ENCODE peak calls at places on chromosomes 11 and 22, in nine cellular contexts. Z is epithelial cell of esophagus; E is tibial nerve; W is K562; R is sigmoid colon; D is CD4-positive, alpha-beta T cell; P is esophagus squamous epithelium; V is neural progenitor cell; Q is left ventricle myocardium inferior. L is an unnamed sample.

GRCh38 chr11:26204110-26204509 is 127.8 kb upstream of the ANO3 start:
- DNase-seq in Z (no peak), E (no peak), W (no peak), R (no peak), D (no peak), P (no peak), V (no peak), Q (no peak), L (no peak)

GRCh38 chr22:31917227-31917921 is 27.0 kb upstream of the YWHAH start:
- DNase-seq in Z (no peak), E (no peak), W (no peak), R (no peak), D (no peak), P (no peak), V (no peak), Q (no peak), L (no peak)

GRCh38 chr11:79082280-79082679 is 358.6 kb downstream of the TENM4 start:
- DNase-seq in Z (no peak), E (no peak), W (no peak), R (no peak), D (no peak), P (no peak), V (no peak), Q (no peak), L (no peak)

GRCh38 chr11:3081386-3081751 is 24.1 kb upstream of the CARS1 start:
- DNase-seq in Z (no peak), E (no peak), W (no peak), R (no peak), D (no peak), P (no peak), V (no peak), Q (no peak), L (no peak)

GRCh38 chr11:64285885-64286800 is 495 bp downstream of the GPR137 start:
- DNase-seq in Z (no peak), E (no peak), W (no peak), R (no peak), D (no peak), P (no peak), V (peak), Q (no peak), L (no peak)

GRCh38 chr11:118636569-118637290 is 29.3 kb downstream of the PHLDB1 start:
- DNase-seq in Z (no peak), E (no peak), W (no peak), R (no peak), D (no peak), P (no peak), V (no peak), Q (no peak), L (no peak)

GRCh38 chr11:93209476-93209875 is 11.7 kb upstream of the SLC36A4 start:
- DNase-seq in Z (no peak), E (no peak), W (no peak), R (no peak), D (no peak), P (no peak), V (no peak), Q (no peak), L (no peak)

GRCh38 chr22:33521879-33522665 is 398.2 kb downstream of the LARGE1 start:
- DNase-seq in Z (no peak), E (no peak), W (no peak), R (no peak), D (no peak), P (no peak), V (no peak), Q (no peak), L (no peak)

GRCh38 chr11:126256216-126256615 is 12.5 kb downstream of the SRPRA start:
- DNase-seq in Z (no peak), E (no peak), W (peak), R (no peak), D (no peak), P (no peak), V (no peak), Q (no peak), L (no peak)

GRCh38 chr11:36265793-36266628 is 23.2 kb downstream of the COMMD9 start:
- DNase-seq in Z (peak), E (no peak), W (peak), R (peak), D (peak), P (no peak), V (peak), Q (peak), L (no peak)

GRCh38 chr22:49968831-49969661 is 8.5 kb downstream of the PIM3 start:
- DNase-seq in Z (no peak), E (no peak), W (no peak), R (peak), D (no peak), P (no peak), V (peak), Q (peak), L (peak)

GRCh38 chr22:27986459-27986858 is 67.4 kb upstream of the PITPNB start:
- DNase-seq in Z (no peak), E (no peak), W (no peak), R (peak), D (no peak), P (no peak), V (no peak), Q (no peak), L (no peak)

GRCh38 chr11:20050551-20051333 is 109.5 kb downstream of the DBX1 start:
- DNase-seq in Z (peak), E (no peak), W (no peak), R (no peak), D (no peak), P (no peak), V (peak), Q (no peak), L (no peak)

GRCh38 chr11:36210529-36210928 is 78.7 kb downstream of the COMMD9 start:
- DNase-seq in Z (peak), E (no peak), W (no peak), R (no peak), D (no peak), P (no peak), V (no peak), Q (no peak), L (no peak)

GRCh38 chr11:75644370-75644769 is 24.5 kb downstream of the MAP6 start:
- DNase-seq in Z (no peak), E (no peak), W (no peak), R (no peak), D (no peak), P (no peak), V (no peak), Q (no peak), L (no peak)

GRCh38 chr11:2792376-2793250 is 92.8 kb upstream of the KCNQ1OT1 start:
- DNase-seq in Z (peak), E (peak), W (no peak), R (peak), D (no peak), P (no peak), V (no peak), Q (peak), L (no peak)

GRCh38 chr11:12229450-12230229 is 119.2 kb downstream of the MICAL2 start:
- DNase-seq in Z (no peak), E (no peak), W (no peak), R (no peak), D (no peak), P (no peak), V (no peak), Q (no peak), L (no peak)

GRCh38 chr11:12053606-12054361 is 45.4 kb upstream of the DKK3 start:
- DNase-seq in Z (no peak), E (no peak), W (no peak), R (peak), D (no peak), P (no peak), V (no peak), Q (no peak), L (no peak)

GRCh38 chr11:38461751-38462150 is 1863.7 kb upstream of the RAG2 start:
- DNase-seq in Z (no peak), E (no peak), W (no peak), R (no peak), D (no peak), P (no peak), V (no peak), Q (peak), L (no peak)

GRCh38 chr11:10934293-10934850 is 76.5 kb upstream of the ZBED5 start:
- DNase-seq in Z (peak), E (no peak), W (peak), R (no peak), D (no peak), P (no peak), V (no peak), Q (no peak), L (no peak)

GRCh38 chr11:32511926-32512325 is 71.7 kb upstream of the EIF3M start:
- DNase-seq in Z (peak), E (no peak), W (no peak), R (no peak), D (no peak), P (no peak), V (no peak), Q (no peak), L (no peak)

GRCh38 chr22:26610983-26611382 is 6.8 kb downstream of the CRYBB1 start:
- DNase-seq in Z (no peak), E (no peak), W (no peak), R (no peak), D (no peak), P (no peak), V (no peak), Q (no peak), L (no peak)

GRCh38 chr11:45402049-45402630 is 116.0 kb upstream of the SYT13 start:
- DNase-seq in Z (no peak), E (no peak), W (no peak), R (no peak), D (no peak), P (no peak), V (no peak), Q (no peak), L (no peak)

GRCh38 chr11:131668867-131669780 is 298.7 kb downstream of the NTM start:
- DNase-seq in Z (peak), E (no peak), W (peak), R (peak), D (no peak), P (no peak), V (peak), Q (no peak), L (no peak)

GRCh38 chr22:34129691-34130486 is 209.6 kb upstream of the LARGE1 start:
- DNase-seq in Z (no peak), E (no peak), W (no peak), R (no peak), D (no peak), P (no peak), V (no peak), Q (no peak), L (no peak)

GRCh38 chr11:108069947-108070346 is 51.4 kb upstream of the ACAT1 start:
- DNase-seq in Z (no peak), E (no peak), W (no peak), R (no peak), D (no peak), P (no peak), V (no peak), Q (no peak), L (no peak)

GRCh38 chr11:931385-931784 is 5.7 kb downstream of the AP2A2 start:
- DNase-seq in Z (no peak), E (no peak), W (no peak), R (no peak), D (no peak), P (no peak), V (no peak), Q (no peak), L (no peak)

GRCh38 chr11:113556036-113556435 is 80.8 kb upstream of the DRD2 start:
- DNase-seq in Z (no peak), E (no peak), W (no peak), R (no peak), D (no peak), P (no peak), V (no peak), Q (no peak), L (no peak)

GRCh38 chr22:39437836-39438704 is 18.7 kb upstream of the MGAT3 start:
- DNase-seq in Z (no peak), E (no peak), W (no peak), R (no peak), D (no peak), P (no peak), V (no peak), Q (no peak), L (no peak)

GRCh38 chr22:37225481-37225880 is 13.2 kb upstream of the SSTR3 start:
- DNase-seq in Z (no peak), E (no peak), W (no peak), R (no peak), D (no peak), P (no peak), V (no peak), Q (no peak), L (no peak)
- TF ChIP-seq CTCF in Z (peak), E (no peak), W (peak), R (no peak), D (no peak), P (no peak), V (no peak), Q (no peak), L (no peak)

GRCh38 chr11:58905141-58905715 is 34.1 kb upstream of the GLYATL1 start:
- DNase-seq in Z (peak), E (no peak), W (no peak), R (no peak), D (no peak), P (no peak), V (peak), Q (peak), L (no peak)
- TF ChIP-seq CTCF in Z (peak), E (no peak), W (no peak), R (no peak), D (no peak), P (no peak), V (no peak), Q (no peak), L (no peak)

GRCh38 chr11:66612458-66612857 is 4.0 kb upstream of the RBM14 start:
- DNase-seq in Z (no peak), E (no peak), W (no peak), R (no peak), D (no peak), P (no peak), V (no peak), Q (no peak), L (no peak)

GRCh38 chr11:66619080-66619554 is 2.7 kb downstream of the RBM14 start:
- DNase-seq in Z (peak), E (no peak), W (no peak), R (no peak), D (no peak), P (no peak), V (no peak), Q (no peak), L (no peak)

GRCh38 chr11:66617148-66617814 is 851 bp downstream of the RBM14 start:
- DNase-seq in Z (peak), E (peak), W (no peak), R (peak), D (no peak), P (no peak), V (no peak), Q (peak), L (peak)

GRCh38 chr11:66614073-66614472 is 2.4 kb upstream of the RBM14 start:
- DNase-seq in Z (no peak), E (no peak), W (no peak), R (no peak), D (no peak), P (no peak), V (no peak), Q (no peak), L (no peak)

GRCh38 chr11:66616379-66617147 is at the start of gene RBM14:
- DNase-seq in Z (peak), E (peak), W (peak), R (peak), D (peak), P (peak), V (peak), Q (peak), L (peak)
- TF ChIP-seq CTCF in Z (no peak), E (no peak), W (no peak), R (no peak), D (no peak), P (no peak), V (no peak), Q (no peak), L (no peak)

DNA sequence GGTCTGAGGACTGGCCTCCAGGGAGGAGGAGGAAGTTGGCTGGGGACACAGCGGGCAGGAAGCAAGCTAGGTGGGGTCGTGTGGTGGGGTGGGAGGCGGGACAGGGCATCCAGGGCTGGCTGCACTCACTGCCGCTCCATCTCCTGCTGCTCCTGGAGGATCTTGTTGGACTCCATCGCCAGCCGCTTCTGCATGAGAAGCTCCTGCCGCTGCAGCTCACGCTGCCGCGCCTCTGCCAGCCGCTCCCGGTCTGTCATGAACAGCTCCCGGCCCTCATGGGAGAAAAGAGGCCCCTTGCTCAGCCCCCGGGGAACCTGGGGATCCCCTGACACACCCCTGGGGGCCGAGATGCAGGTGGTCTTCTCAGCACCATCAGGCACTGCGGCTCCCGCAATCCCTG is 21.6 kb downstream of the USH1C start:
- DNase-seq in Z (no peak), E (no peak), W (no peak), R (no peak), D (no peak), P (no peak), V (no peak), Q (no peak), L (no peak)
- TF ChIP-seq CTCF in Z (no peak), E (no peak), W (no peak), R (no peak), D (no peak), P (no peak), V (no peak), Q (no peak), L (no peak)

DNA sequence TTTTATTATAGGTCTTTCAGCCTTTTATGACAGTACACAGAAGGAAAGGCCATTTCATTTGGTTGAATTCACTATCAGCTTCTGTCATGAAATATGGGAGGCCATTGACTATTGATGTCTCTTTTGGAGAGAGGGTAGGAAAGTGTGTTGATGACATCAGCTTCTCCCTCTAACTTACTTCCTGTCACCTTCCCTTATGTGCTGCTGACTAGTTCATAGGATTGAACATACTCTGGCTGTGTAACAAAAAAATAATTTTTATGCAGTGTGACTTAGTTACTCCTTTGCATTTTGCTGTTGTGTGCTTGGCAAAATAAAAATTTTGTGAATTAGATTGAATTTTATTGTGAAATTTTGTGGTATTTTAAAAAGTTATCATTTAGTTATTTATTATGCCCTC is 769.2 kb downstream of the METTL15 start:
- DNase-seq in Z (peak), E (no peak), W (no peak), R (no peak), D (no peak), P (no peak), V (no peak), Q (no peak), L (no peak)
- TF ChIP-seq CTCF in Z (no peak), E (no peak), W (no peak), R (no peak), D (no peak), P (no peak), V (no peak), Q (no peak), L (no peak)

GRCh38 chr22:44684506-44685383 is 17.3 kb upstream of the PRR5 start:
- DNase-seq in Z (peak), E (peak), W (peak), R (peak), D (peak), P (peak), V (peak), Q (peak), L (peak)
- TF ChIP-seq CTCF in Z (peak), E (peak), W (peak), R (peak), D (peak), P (peak), V (peak), Q (peak), L (peak)

GRCh38 chr22:22076361-22076760 is 93.8 kb upstream of the TOP3B start:
- DNase-seq in Z (no peak), E (no peak), W (no peak), R (no peak), D (no peak), P (no peak), V (no peak), Q (no peak), L (no peak)
- TF ChIP-seq CTCF in Z (no peak), E (no peak), W (no peak), R (no peak), D (no peak), P (no peak), V (no peak), Q (no peak), L (no peak)

DNA sequence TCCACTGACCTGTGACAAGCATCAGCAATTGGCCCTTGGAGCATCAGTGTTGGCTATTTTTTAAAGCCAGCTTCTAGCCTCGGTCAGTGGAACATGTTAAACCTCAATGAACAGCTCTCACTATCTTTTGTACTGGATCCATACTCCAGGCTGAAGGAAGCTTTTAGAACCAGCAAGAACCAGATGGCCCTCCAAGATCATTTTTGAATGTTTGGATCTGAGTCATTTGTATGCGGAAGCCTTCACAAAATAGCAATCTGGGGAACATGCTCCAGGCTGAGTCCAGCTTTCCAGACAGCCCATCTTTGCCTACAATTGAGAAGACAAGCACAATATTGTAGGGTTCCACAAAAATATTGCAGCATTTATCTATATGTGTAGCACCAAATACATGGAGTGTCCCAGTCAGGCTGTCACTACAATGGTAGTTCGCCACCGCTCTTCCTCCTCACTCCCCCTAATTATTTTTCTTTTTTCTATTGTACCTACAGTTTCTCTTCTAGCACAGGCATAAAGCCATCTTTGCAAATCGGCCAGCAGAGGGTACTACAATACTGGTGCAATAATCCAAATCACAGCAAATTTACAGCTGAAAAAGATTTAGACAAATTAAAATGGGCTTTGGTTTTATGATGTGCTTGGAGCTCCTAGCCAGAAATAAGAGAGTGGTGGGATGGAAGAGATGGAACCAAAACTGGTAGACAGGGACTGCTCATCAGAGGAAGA is 177.4 kb upstream of the BLID start:
- DNase-seq in Z (peak), E (no peak), W (no peak), R (no peak), D (no peak), P (no peak), V (no peak), Q (no peak), L (no peak)
- TF ChIP-seq CTCF in Z (peak), E (no peak), W (no peak), R (no peak), D (no peak), P (no peak), V (peak), Q (peak), L (peak)

GRCh38 chr11:5591613-5592012 is 4.8 kb upstream of the TRIM6 start:
- DNase-seq in Z (no peak), E (no peak), W (peak), R (no peak), D (no peak), P (no peak), V (no peak), Q (no peak), L (no peak)
- TF ChIP-seq CTCF in Z (no peak), E (no peak), W (no peak), R (no peak), D (no peak), P (no peak), V (no peak), Q (no peak), L (no peak)

GRCh38 chr11:121119444-121119843 is 18.4 kb downstream of the TECTA start:
- DNase-seq in Z (no peak), E (no peak), W (no peak), R (no peak), D (no peak), P (no peak), V (no peak), Q (no peak), L (no peak)
- TF ChIP-seq CTCF in Z (no peak), E (no peak), W (no peak), R (no peak), D (no peak), P (no peak), V (peak), Q (no peak), L (no peak)

L was measured in thoracic aorta.